ENCODE peak calls at places on chromosome 13, in seven cellular contexts. One of them, this sample, is unnamed.
A peak's percentile ranks its signal among the peaks of the same experiment; 100 is the strongest.

GRCh38 chr13:97134364-97135095 is 87.6 kb upstream of the MBNL2 start:
- DNase-seq in fibroblast of mammary gland: peak; percentile 60
- DNase-seq in stimulated activated CD8-positive, alpha-beta memory T cell treated with anti-CD3 and anti-CD28 coated beads, Interleukin-15, amount 100 ng/mL, for 4 hours: no peak
- DNase-seq in heart left ventricle: no peak
- DNase-seq in left cardiac atrium: no peak
- DNase-seq in HEK293T: no peak
- DNase-seq in mesothelial cell of epicardium: no peak
- DNase-seq in this sample: no peak

GRCh38 chr13:90237852-90238251 is 1109.6 kb upstream of the MIR17HG start:
- DNase-seq in fibroblast of mammary gland: no peak
- DNase-seq in stimulated activated CD8-positive, alpha-beta memory T cell treated with anti-CD3 and anti-CD28 coated beads, Interleukin-15, amount 100 ng/mL, for 4 hours: no peak
- DNase-seq in heart left ventricle: no peak
- DNase-seq in left cardiac atrium: no peak
- DNase-seq in HEK293T: no peak
- DNase-seq in mesothelial cell of epicardium: no peak
- DNase-seq in this sample: no peak

GRCh38 chr13:46507978-46508377 is 45.0 kb upstream of the LRCH1 start:
- DNase-seq in fibroblast of mammary gland: peak; percentile 25
- DNase-seq in stimulated activated CD8-positive, alpha-beta memory T cell treated with anti-CD3 and anti-CD28 coated beads, Interleukin-15, amount 100 ng/mL, for 4 hours: no peak
- DNase-seq in heart left ventricle: no peak
- DNase-seq in left cardiac atrium: no peak
- DNase-seq in HEK293T: no peak
- DNase-seq in mesothelial cell of epicardium: no peak
- DNase-seq in this sample: no peak

GRCh38 chr13:51769455-51770127 is 34.4 kb downstream of the DHRS12 start:
- DNase-seq in fibroblast of mammary gland: peak; percentile 52
- DNase-seq in stimulated activated CD8-positive, alpha-beta memory T cell treated with anti-CD3 and anti-CD28 coated beads, Interleukin-15, amount 100 ng/mL, for 4 hours: no peak
- DNase-seq in heart left ventricle: no peak
- DNase-seq in left cardiac atrium: peak; percentile 72
- DNase-seq in HEK293T: no peak
- DNase-seq in mesothelial cell of epicardium: no peak
- DNase-seq in this sample: peak; percentile 73

GRCh38 chr13:50635504-50635903 is 208.0 kb downstream of the DLEU7 start:
- DNase-seq in fibroblast of mammary gland: peak; percentile 77
- DNase-seq in stimulated activated CD8-positive, alpha-beta memory T cell treated with anti-CD3 and anti-CD28 coated beads, Interleukin-15, amount 100 ng/mL, for 4 hours: no peak
- DNase-seq in heart left ventricle: peak; percentile 30
- DNase-seq in left cardiac atrium: peak; percentile 48
- DNase-seq in HEK293T: no peak
- DNase-seq in mesothelial cell of epicardium: no peak
- DNase-seq in this sample: no peak

GRCh38 chr13:62483774-62484173 is 1068.1 kb upstream of the PCDH20 start:
- DNase-seq in fibroblast of mammary gland: no peak
- DNase-seq in stimulated activated CD8-positive, alpha-beta memory T cell treated with anti-CD3 and anti-CD28 coated beads, Interleukin-15, amount 100 ng/mL, for 4 hours: no peak
- DNase-seq in heart left ventricle: no peak
- DNase-seq in left cardiac atrium: no peak
- DNase-seq in HEK293T: no peak
- DNase-seq in mesothelial cell of epicardium: no peak
- DNase-seq in this sample: no peak

GRCh38 chr13:23506821-23507210 is 63.4 kb upstream of the TNFRSF19 start:
- DNase-seq in fibroblast of mammary gland: peak; percentile 66
- DNase-seq in stimulated activated CD8-positive, alpha-beta memory T cell treated with anti-CD3 and anti-CD28 coated beads, Interleukin-15, amount 100 ng/mL, for 4 hours: no peak
- DNase-seq in heart left ventricle: peak; percentile 40
- DNase-seq in left cardiac atrium: no peak
- DNase-seq in HEK293T: no peak
- DNase-seq in mesothelial cell of epicardium: no peak
- DNase-seq in this sample: no peak

GRCh38 chr13:51502206-51502651 is 49.4 kb upstream of the INTS6 start:
- DNase-seq in fibroblast of mammary gland: peak; percentile 74
- DNase-seq in stimulated activated CD8-positive, alpha-beta memory T cell treated with anti-CD3 and anti-CD28 coated beads, Interleukin-15, amount 100 ng/mL, for 4 hours: no peak
- DNase-seq in heart left ventricle: no peak
- DNase-seq in left cardiac atrium: no peak
- DNase-seq in HEK293T: no peak
- DNase-seq in mesothelial cell of epicardium: no peak
- DNase-seq in this sample: no peak

GRCh38 chr13:30829145-30829544 is 76.9 kb upstream of the MEDAG start:
- DNase-seq in fibroblast of mammary gland: peak; percentile 86
- DNase-seq in stimulated activated CD8-positive, alpha-beta memory T cell treated with anti-CD3 and anti-CD28 coated beads, Interleukin-15, amount 100 ng/mL, for 4 hours: no peak
- DNase-seq in heart left ventricle: no peak
- DNase-seq in left cardiac atrium: no peak
- DNase-seq in HEK293T: no peak
- DNase-seq in mesothelial cell of epicardium: no peak
- DNase-seq in this sample: no peak

GRCh38 chr13:74708629-74709028 is 574.4 kb upstream of the KLF12 start:
- DNase-seq in fibroblast of mammary gland: peak; percentile 6
- DNase-seq in stimulated activated CD8-positive, alpha-beta memory T cell treated with anti-CD3 and anti-CD28 coated beads, Interleukin-15, amount 100 ng/mL, for 4 hours: no peak
- DNase-seq in heart left ventricle: no peak
- DNase-seq in left cardiac atrium: no peak
- DNase-seq in HEK293T: no peak
- DNase-seq in mesothelial cell of epicardium: no peak
- DNase-seq in this sample: no peak

GRCh38 chr13:36752673-36753072 is 66.3 kb upstream of the RFXAP start:
- DNase-seq in fibroblast of mammary gland: peak; percentile 21
- DNase-seq in stimulated activated CD8-positive, alpha-beta memory T cell treated with anti-CD3 and anti-CD28 coated beads, Interleukin-15, amount 100 ng/mL, for 4 hours: no peak
- DNase-seq in heart left ventricle: no peak
- DNase-seq in left cardiac atrium: no peak
- DNase-seq in HEK293T: no peak
- DNase-seq in mesothelial cell of epicardium: no peak
- DNase-seq in this sample: no peak

GRCh38 chr13:39876258-39876657 is 220.8 kb downstream of the COG6 start:
- DNase-seq in fibroblast of mammary gland: peak; percentile 98
- DNase-seq in stimulated activated CD8-positive, alpha-beta memory T cell treated with anti-CD3 and anti-CD28 coated beads, Interleukin-15, amount 100 ng/mL, for 4 hours: no peak
- DNase-seq in heart left ventricle: no peak
- DNase-seq in left cardiac atrium: no peak
- DNase-seq in HEK293T: no peak
- DNase-seq in mesothelial cell of epicardium: no peak
- DNase-seq in this sample: no peak

GRCh38 chr13:29497137-29497654 is 98.3 kb downstream of the SLC7A1 start:
- DNase-seq in fibroblast of mammary gland: peak; percentile 22
- DNase-seq in stimulated activated CD8-positive, alpha-beta memory T cell treated with anti-CD3 and anti-CD28 coated beads, Interleukin-15, amount 100 ng/mL, for 4 hours: no peak
- DNase-seq in heart left ventricle: peak; percentile 80
- DNase-seq in left cardiac atrium: peak; percentile 59
- DNase-seq in HEK293T: no peak
- DNase-seq in mesothelial cell of epicardium: no peak
- DNase-seq in this sample: peak; percentile 83

GRCh38 chr13:93220073-93220472 is 6.5 kb upstream of the GPC6 start:
- DNase-seq in fibroblast of mammary gland: no peak
- DNase-seq in stimulated activated CD8-positive, alpha-beta memory T cell treated with anti-CD3 and anti-CD28 coated beads, Interleukin-15, amount 100 ng/mL, for 4 hours: no peak
- DNase-seq in heart left ventricle: no peak
- DNase-seq in left cardiac atrium: no peak
- DNase-seq in HEK293T: no peak
- DNase-seq in mesothelial cell of epicardium: no peak
- DNase-seq in this sample: no peak

GRCh38 chr13:76019421-76020044 is 383.4 kb downstream of the LMO7 start:
- DNase-seq in fibroblast of mammary gland: peak; percentile 17
- DNase-seq in stimulated activated CD8-positive, alpha-beta memory T cell treated with anti-CD3 and anti-CD28 coated beads, Interleukin-15, amount 100 ng/mL, for 4 hours: no peak
- DNase-seq in heart left ventricle: no peak
- DNase-seq in left cardiac atrium: peak; percentile 22
- DNase-seq in HEK293T: peak; percentile 57
- DNase-seq in mesothelial cell of epicardium: no peak
- DNase-seq in this sample: peak; percentile 11

GRCh38 chr13:30429721-30430694 is 7.7 kb downstream of the UBE2L5 start:
- DNase-seq in fibroblast of mammary gland: peak; percentile 95
- DNase-seq in stimulated activated CD8-positive, alpha-beta memory T cell treated with anti-CD3 and anti-CD28 coated beads, Interleukin-15, amount 100 ng/mL, for 4 hours: peak; percentile 29
- DNase-seq in heart left ventricle: no peak
- DNase-seq in left cardiac atrium: no peak
- DNase-seq in HEK293T: no peak
- DNase-seq in mesothelial cell of epicardium: no peak
- DNase-seq in this sample: no peak

GRCh38 chr13:24497742-24498141 is 14.8 kb downstream of the PARP4 start:
- DNase-seq in fibroblast of mammary gland: no peak
- DNase-seq in stimulated activated CD8-positive, alpha-beta memory T cell treated with anti-CD3 and anti-CD28 coated beads, Interleukin-15, amount 100 ng/mL, for 4 hours: no peak
- DNase-seq in heart left ventricle: no peak
- DNase-seq in left cardiac atrium: no peak
- DNase-seq in HEK293T: no peak
- DNase-seq in mesothelial cell of epicardium: no peak
- DNase-seq in this sample: no peak

GRCh38 chr13:112960671-112961070 is 8.3 kb upstream of the MCF2L start:
- DNase-seq in fibroblast of mammary gland: no peak
- DNase-seq in stimulated activated CD8-positive, alpha-beta memory T cell treated with anti-CD3 and anti-CD28 coated beads, Interleukin-15, amount 100 ng/mL, for 4 hours: no peak
- DNase-seq in heart left ventricle: no peak
- DNase-seq in left cardiac atrium: no peak
- DNase-seq in HEK293T: no peak
- DNase-seq in mesothelial cell of epicardium: no peak
- DNase-seq in this sample: no peak

GRCh38 chr13:38430761-38431160 is 81.1 kb downstream of the UFM1 start:
- DNase-seq in fibroblast of mammary gland: no peak
- DNase-seq in stimulated activated CD8-positive, alpha-beta memory T cell treated with anti-CD3 and anti-CD28 coated beads, Interleukin-15, amount 100 ng/mL, for 4 hours: no peak
- DNase-seq in heart left ventricle: no peak
- DNase-seq in left cardiac atrium: no peak
- DNase-seq in HEK293T: no peak
- DNase-seq in mesothelial cell of epicardium: no peak
- DNase-seq in this sample: no peak

GRCh38 chr13:27830010-27830409 is 37.7 kb downstream of the GSX1 start:
- DNase-seq in fibroblast of mammary gland: no peak
- DNase-seq in stimulated activated CD8-positive, alpha-beta memory T cell treated with anti-CD3 and anti-CD28 coated beads, Interleukin-15, amount 100 ng/mL, for 4 hours: peak; percentile 5
- DNase-seq in heart left ventricle: peak; percentile 39
- DNase-seq in left cardiac atrium: peak; percentile 43
- DNase-seq in HEK293T: peak; percentile 84
- DNase-seq in mesothelial cell of epicardium: peak; percentile 84
- DNase-seq in this sample: peak; percentile 38

GRCh38 chr13:101529419-101529818 is 76.9 kb downstream of the ITGBL1 start:
- DNase-seq in fibroblast of mammary gland: peak; percentile 96
- DNase-seq in stimulated activated CD8-positive, alpha-beta memory T cell treated with anti-CD3 and anti-CD28 coated beads, Interleukin-15, amount 100 ng/mL, for 4 hours: no peak
- DNase-seq in heart left ventricle: no peak
- DNase-seq in left cardiac atrium: no peak
- DNase-seq in HEK293T: no peak
- DNase-seq in mesothelial cell of epicardium: no peak
- DNase-seq in this sample: no peak

GRCh38 chr13:113991191-113991669 is 17.4 kb upstream of the C13orf46 start:
- DNase-seq in fibroblast of mammary gland: no peak
- DNase-seq in stimulated activated CD8-positive, alpha-beta memory T cell treated with anti-CD3 and anti-CD28 coated beads, Interleukin-15, amount 100 ng/mL, for 4 hours: no peak
- DNase-seq in heart left ventricle: no peak
- DNase-seq in left cardiac atrium: peak; percentile 11
- DNase-seq in HEK293T: no peak
- DNase-seq in mesothelial cell of epicardium: no peak
- DNase-seq in this sample: no peak

GRCh38 chr13:83007226-83007625 is 875.0 kb downstream of the SLITRK1 start:
- DNase-seq in fibroblast of mammary gland: no peak
- DNase-seq in stimulated activated CD8-positive, alpha-beta memory T cell treated with anti-CD3 and anti-CD28 coated beads, Interleukin-15, amount 100 ng/mL, for 4 hours: no peak
- DNase-seq in heart left ventricle: no peak
- DNase-seq in left cardiac atrium: no peak
- DNase-seq in HEK293T: no peak
- DNase-seq in mesothelial cell of epicardium: no peak
- DNase-seq in this sample: no peak

GRCh38 chr13:45466359-45466758 is 1.6 kb downstream of the COG3 start:
- DNase-seq in fibroblast of mammary gland: no peak
- DNase-seq in stimulated activated CD8-positive, alpha-beta memory T cell treated with anti-CD3 and anti-CD28 coated beads, Interleukin-15, amount 100 ng/mL, for 4 hours: no peak
- DNase-seq in heart left ventricle: no peak
- DNase-seq in left cardiac atrium: no peak
- DNase-seq in HEK293T: no peak
- DNase-seq in mesothelial cell of epicardium: no peak
- DNase-seq in this sample: no peak

GRCh38 chr13:43583331-43583730 is 203.4 kb downstream of the ENOX1 start:
- DNase-seq in fibroblast of mammary gland: peak; percentile 3
- DNase-seq in stimulated activated CD8-positive, alpha-beta memory T cell treated with anti-CD3 and anti-CD28 coated beads, Interleukin-15, amount 100 ng/mL, for 4 hours: no peak
- DNase-seq in heart left ventricle: no peak
- DNase-seq in left cardiac atrium: no peak
- DNase-seq in HEK293T: no peak
- DNase-seq in mesothelial cell of epicardium: no peak
- DNase-seq in this sample: no peak

GRCh38 chr13:33832872-33833271 is 14.9 kb downstream of the RFC3 start:
- DNase-seq in fibroblast of mammary gland: no peak
- DNase-seq in stimulated activated CD8-positive, alpha-beta memory T cell treated with anti-CD3 and anti-CD28 coated beads, Interleukin-15, amount 100 ng/mL, for 4 hours: no peak
- DNase-seq in heart left ventricle: peak; percentile 17
- DNase-seq in left cardiac atrium: no peak
- DNase-seq in HEK293T: no peak
- DNase-seq in mesothelial cell of epicardium: no peak
- DNase-seq in this sample: no peak

GRCh38 chr13:75326173-75327131 is 155.5 kb downstream of the TBC1D4 start:
- DNase-seq in fibroblast of mammary gland: peak; percentile 44
- DNase-seq in stimulated activated CD8-positive, alpha-beta memory T cell treated with anti-CD3 and anti-CD28 coated beads, Interleukin-15, amount 100 ng/mL, for 4 hours: peak; percentile 34
- DNase-seq in heart left ventricle: no peak
- DNase-seq in left cardiac atrium: peak; percentile 28
- DNase-seq in HEK293T: no peak
- DNase-seq in mesothelial cell of epicardium: no peak
- DNase-seq in this sample: no peak

GRCh38 chr13:66926200-66926850 is 303.8 kb downstream of the PCDH9 start:
- DNase-seq in fibroblast of mammary gland: no peak
- DNase-seq in stimulated activated CD8-positive, alpha-beta memory T cell treated with anti-CD3 and anti-CD28 coated beads, Interleukin-15, amount 100 ng/mL, for 4 hours: no peak
- DNase-seq in heart left ventricle: no peak
- DNase-seq in left cardiac atrium: no peak
- DNase-seq in HEK293T: no peak
- DNase-seq in mesothelial cell of epicardium: no peak
- DNase-seq in this sample: no peak

GRCh38 chr13:99726261-99726894 is 225.1 kb downstream of the TM9SF2 start:
- DNase-seq in fibroblast of mammary gland: no peak
- DNase-seq in stimulated activated CD8-positive, alpha-beta memory T cell treated with anti-CD3 and anti-CD28 coated beads, Interleukin-15, amount 100 ng/mL, for 4 hours: no peak
- DNase-seq in heart left ventricle: no peak
- DNase-seq in left cardiac atrium: no peak
- DNase-seq in HEK293T: no peak
- DNase-seq in mesothelial cell of epicardium: no peak
- DNase-seq in this sample: no peak

GRCh38 chr13:111346281-111346680 is 25.8 kb downstream of the TEX29 start:
- DNase-seq in fibroblast of mammary gland: no peak
- DNase-seq in stimulated activated CD8-positive, alpha-beta memory T cell treated with anti-CD3 and anti-CD28 coated beads, Interleukin-15, amount 100 ng/mL, for 4 hours: no peak
- DNase-seq in heart left ventricle: no peak
- DNase-seq in left cardiac atrium: no peak
- DNase-seq in HEK293T: no peak
- DNase-seq in mesothelial cell of epicardium: no peak
- DNase-seq in this sample: peak; percentile 54

GRCh38 chr13:29513002-29513980 is 82.2 kb downstream of the SLC7A1 start:
- DNase-seq in fibroblast of mammary gland: peak; percentile 59
- DNase-seq in stimulated activated CD8-positive, alpha-beta memory T cell treated with anti-CD3 and anti-CD28 coated beads, Interleukin-15, amount 100 ng/mL, for 4 hours: no peak
- DNase-seq in heart left ventricle: no peak
- DNase-seq in left cardiac atrium: no peak
- DNase-seq in HEK293T: no peak
- DNase-seq in mesothelial cell of epicardium: no peak
- DNase-seq in this sample: no peak

GRCh38 chr13:101144808-101145419 is 271.4 kb downstream of the NALCN start:
- DNase-seq in fibroblast of mammary gland: peak; percentile 72
- DNase-seq in stimulated activated CD8-positive, alpha-beta memory T cell treated with anti-CD3 and anti-CD28 coated beads, Interleukin-15, amount 100 ng/mL, for 4 hours: no peak
- DNase-seq in heart left ventricle: no peak
- DNase-seq in left cardiac atrium: no peak
- DNase-seq in HEK293T: no peak
- DNase-seq in mesothelial cell of epicardium: no peak
- DNase-seq in this sample: no peak

This sample was measured in left ventricle myocardium inferior.